ENCODE peak calls at places on chromosome 2, in five cellular contexts. One of them, this sample, is unnamed.

GRCh38 chr2:174717273-174717672 is 47.0 kb downstream of the CHRNA1 start:
- DNase-seq in right lobe of liver: no peak
- DNase-seq in HFFc6: peak; percentile 64
- DNase-seq in left ventricle myocardium superior: no peak
- DNase-seq in dermis blood vessel endothelial cell: no peak
- DNase-seq in this sample: no peak

GRCh38 chr2:241844831-241845578 is 13.7 kb downstream of the PDCD1 start:
- DNase-seq in right lobe of liver: no peak
- DNase-seq in HFFc6: no peak
- DNase-seq in left ventricle myocardium superior: no peak
- DNase-seq in dermis blood vessel endothelial cell: no peak
- DNase-seq in this sample: no peak

GRCh38 chr2:25361261-25362048 is 19.7 kb upstream of the DNMT3A start:
- DNase-seq in right lobe of liver: no peak
- DNase-seq in HFFc6: no peak
- DNase-seq in left ventricle myocardium superior: no peak
- DNase-seq in dermis blood vessel endothelial cell: no peak
- DNase-seq in this sample: no peak

GRCh38 chr2:190533968-190534309 is 583 bp downstream of the NEMP2 start:
- DNase-seq in right lobe of liver: peak; percentile 67
- DNase-seq in HFFc6: no peak
- DNase-seq in left ventricle myocardium superior: peak; percentile 39
- DNase-seq in dermis blood vessel endothelial cell: no peak
- DNase-seq in this sample: no peak

GRCh38 chr2:42809876-42810125 is 17.4 kb upstream of the HAAO start:
- DNase-seq in right lobe of liver: peak; percentile 88
- DNase-seq in HFFc6: peak; percentile 83
- DNase-seq in left ventricle myocardium superior: peak; percentile 93
- DNase-seq in dermis blood vessel endothelial cell: no peak
- DNase-seq in this sample: peak; percentile 94

GRCh38 chr2:70357076-70358071 is 55.5 kb upstream of the FAM136A start:
- DNase-seq in right lobe of liver: no peak
- DNase-seq in HFFc6: peak; percentile 72
- DNase-seq in left ventricle myocardium superior: no peak
- DNase-seq in dermis blood vessel endothelial cell: peak; percentile 85
- DNase-seq in this sample: peak; percentile 16

GRCh38 chr2:210003394-210003793 is 956 bp downstream of the RPE start:
- DNase-seq in right lobe of liver: no peak
- DNase-seq in HFFc6: no peak
- DNase-seq in left ventricle myocardium superior: no peak
- DNase-seq in dermis blood vessel endothelial cell: no peak
- DNase-seq in this sample: peak; percentile 7

GRCh38 chr2:227163445-227163997 is 484 bp downstream of the COL4A4 start:
- DNase-seq in right lobe of liver: no peak
- DNase-seq in HFFc6: no peak
- DNase-seq in left ventricle myocardium superior: peak; percentile 43
- DNase-seq in dermis blood vessel endothelial cell: no peak
- DNase-seq in this sample: no peak

GRCh38 chr2:98803747-98804650 is 73.1 kb upstream of the MGAT4A start:
- DNase-seq in right lobe of liver: peak; percentile 85
- DNase-seq in HFFc6: no peak
- DNase-seq in left ventricle myocardium superior: no peak
- DNase-seq in dermis blood vessel endothelial cell: no peak
- DNase-seq in this sample: no peak